ENCODE peak calls at places on chromosome 13, in five cellular contexts. L is stomach, W is IMR-90, H is heart left ventricle, G is ovary. K is an unnamed sample.

GRCh38 chr13:105159794-105160193 is 1375.7 kb downstream of the EFNB2 start:
- DNase-seq in L (no peak), H (no peak), W (no peak), G (no peak), K (no peak)

GRCh38 chr13:68944272-68944671 is 1163.4 kb upstream of the ATXN8OS start:
- DNase-seq in W (no peak), H (no peak), G (no peak), L (no peak), K (no peak)

GRCh38 chr13:50594276-50594970 is 249.1 kb downstream of the DLEU7 start:
- DNase-seq in G (no peak), H (no peak), L (no peak), W (no peak), K (no peak)

GRCh38 chr13:31242342-31242741 is 42.6 kb downstream of the B3GLCT start:
- DNase-seq in G (no peak), W (no peak), L (no peak), H (no peak), K (no peak)

GRCh38 chr13:114325729-114326128 is 11.4 kb downstream of the CHAMP1 start:
- DNase-seq in H (no peak), W (no peak), L (no peak), G (no peak), K (peak)

GRCh38 chr13:76887070-76887563 is 912 bp upstream of the KCTD12 start:
- DNase-seq in H (peak), L (no peak), W (no peak), G (peak), K (no peak)

GRCh38 chr13:50805805-50806204 is 37.7 kb downstream of the DLEU7 start:
- DNase-seq in W (peak), H (no peak), L (no peak), G (no peak), K (peak)

GRCh38 chr13:71677114-71677513 is 189.9 kb downstream of the DACH1 start:
- DNase-seq in H (no peak), L (no peak), W (no peak), G (no peak), K (no peak)

GRCh38 chr13:68185767-68186166 is 955.6 kb upstream of the PCDH9 start:
- DNase-seq in W (no peak), L (no peak), G (no peak), H (no peak), K (no peak)

GRCh38 chr13:113145496-113145895 is 13.0 kb upstream of the PROZ start:
- DNase-seq in H (no peak), W (no peak), L (no peak), G (no peak), K (no peak)

GRCh38 chr13:112885782-112886268 is 83.2 kb upstream of the MCF2L start:
- DNase-seq in W (peak), G (peak), H (peak), L (peak), K (peak)

GRCh38 chr13:103731959-103732358 is 665.7 kb upstream of the SLC10A2 start:
- DNase-seq in H (no peak), W (no peak), G (no peak), L (no peak), K (no peak)

GRCh38 chr13:46087481-46087880 is 17.4 kb downstream of the CPB2 start:
- DNase-seq in G (no peak), H (no peak), L (no peak), W (no peak), K (no peak)

GRCh38 chr13:37648604-37649003 is 50.0 kb upstream of the POSTN start:
- DNase-seq in W (peak), G (no peak), L (no peak), H (no peak), K (peak)

GRCh38 chr13:111850976-111851375 is 216.0 kb upstream of the SOX1 start:
- DNase-seq in H (no peak), L (no peak), W (no peak), G (no peak), K (no peak)
- H3K4me3 ChIP-seq in H (no peak), L (no peak), W (no peak), G (no peak), K (no peak)

GRCh38 chr13:89279374-89279773 is 1608.2 kb downstream of the SLITRK5 start:
- DNase-seq in H (peak), L (no peak), G (no peak), W (no peak), K (no peak)
- TF ChIP-seq CTCF in H (no peak), L (no peak), G (no peak), W (no peak), K (no peak)

DNA sequence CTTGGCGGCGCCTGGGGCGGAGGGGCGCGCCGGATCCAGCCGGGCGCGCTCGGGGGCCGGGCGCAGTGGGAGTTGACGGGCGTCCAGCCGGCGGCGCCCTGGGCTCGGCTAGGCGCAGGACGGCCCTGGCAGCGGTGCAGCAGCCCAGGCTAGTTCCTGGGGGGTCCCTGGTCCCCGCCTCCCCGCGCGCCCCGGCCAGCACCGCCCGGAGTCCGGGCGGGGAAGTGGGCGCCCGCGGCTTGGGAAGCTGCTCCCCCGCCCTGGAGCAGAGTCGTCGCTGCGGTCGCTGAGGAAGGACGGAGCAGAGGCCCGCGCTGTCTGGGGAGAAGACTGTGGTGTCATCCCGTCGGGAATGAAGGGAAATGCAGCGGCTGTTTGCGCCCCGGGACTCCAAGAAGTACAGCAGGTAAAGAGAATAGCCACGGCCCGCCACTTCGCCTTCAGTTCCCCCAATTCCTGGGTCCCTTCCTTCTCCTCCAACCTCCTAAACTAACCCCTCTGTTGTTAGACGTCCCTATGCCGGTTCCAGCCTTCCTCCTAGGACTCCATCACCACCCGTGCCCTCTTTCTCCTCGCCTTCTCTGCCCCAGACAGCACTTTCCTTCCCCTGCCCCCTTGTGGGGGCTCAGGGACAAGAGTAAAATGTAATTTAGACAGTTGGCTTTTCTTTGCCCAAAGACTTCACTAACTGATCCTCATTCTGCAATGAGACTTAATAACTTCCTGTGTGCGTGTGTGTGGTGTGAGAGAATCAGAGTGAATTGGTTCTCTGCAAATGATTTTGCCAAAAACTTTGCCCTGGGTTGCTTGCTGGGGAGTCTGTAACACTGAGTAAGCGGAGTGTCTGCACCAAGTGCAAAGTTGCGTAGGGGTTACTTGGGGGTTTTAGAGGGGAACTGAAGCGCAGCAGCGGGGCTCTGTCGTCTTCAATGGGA is 20.3 kb upstream of the SGCG start:
- DNase-seq in W (no peak), H (no peak), L (no peak), G (no peak), K (no peak)
- H3K4me3 ChIP-seq in W (no peak), H (peak), L (peak), G (no peak), K (no peak)

GRCh38 chr13:24217601-24218281 is 57.2 kb downstream of the SPATA13 start:
- DNase-seq in L (peak), W (no peak), G (peak), H (no peak), K (peak)

GRCh38 chr13:24218320-24218719 is 57.8 kb downstream of the SPATA13 start:
- DNase-seq in L (no peak), H (no peak), W (no peak), G (no peak), K (no peak)

GRCh38 chr13:24218977-24219376 is 58.5 kb downstream of the SPATA13 start:
- DNase-seq in W (no peak), L (no peak), H (no peak), G (no peak), K (peak)

GRCh38 chr13:24221007-24221406 is 60.5 kb downstream of the SPATA13 start:
- DNase-seq in W (no peak), G (no peak), H (no peak), L (no peak), K (peak)

GRCh38 chr13:24220086-24220703 is 59.7 kb downstream of the SPATA13 start:
- DNase-seq in W (peak), L (peak), G (no peak), H (peak), K (peak)
- TF ChIP-seq CTCF in W (peak), L (no peak), G (peak), H (peak), K (peak)

DNA sequence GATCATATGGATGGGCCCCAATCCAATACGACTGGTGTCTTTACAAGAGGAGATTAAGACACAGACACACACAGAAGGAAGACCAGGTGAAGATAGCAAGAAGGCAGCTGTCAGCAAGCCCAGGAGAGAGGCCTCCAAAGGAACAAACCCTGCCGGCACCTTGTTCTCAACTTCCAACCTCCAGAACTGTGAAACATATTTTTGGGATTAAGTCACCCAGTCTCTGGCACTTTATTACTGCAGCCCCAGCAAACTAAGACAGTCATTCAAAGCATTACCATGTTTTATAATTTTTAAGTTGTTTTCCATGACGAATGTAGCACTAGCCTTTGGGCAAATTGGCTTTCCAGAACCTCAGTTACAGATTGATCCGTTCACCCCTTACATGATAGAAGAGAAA is 11.3 kb downstream of the STARD13 start:
- DNase-seq in H (no peak), L (no peak), W (no peak), G (no peak), K (no peak)
- H3K4me3 ChIP-seq in H (no peak), L (no peak), W (no peak), G (no peak), K (no peak)

GRCh38 chr13:52846567-52847321 is 1.7 kb downstream of the PCDH8 start:
- DNase-seq in L (no peak), G (peak), H (peak), W (peak), K (peak)
- TF ChIP-seq CTCF in L (no peak), G (no peak), H (peak), W (peak), K (no peak)

GRCh38 chr13:48412100-48412556 is 785 bp downstream of the LPAR6 start:
- DNase-seq in W (peak), H (no peak), L (no peak), G (no peak), K (peak)
- H3K4me3 ChIP-seq in W (peak), H (peak), L (peak), G (peak), K (peak)